ENCODE peak calls at places on chromosome 5, in seven cellular contexts. One of them, this sample, is unnamed.

GRCh38 chr5:90911169-90911568 is 352.6 kb downstream of the ADGRV1 start:
- DNase-seq in SK-N-DZ: no peak
- DNase-seq in NCI-H82: no peak
- DNase-seq in NCI-H748 treated with DMSO at 0.1 percent for 48 hours: peak
- DNase-seq in fibroblast of pulmonary artery: no peak
- DNase-seq in posterior vena cava: no peak
- DNase-seq in kidney epithelial cell: no peak
- DNase-seq in this sample: no peak

GRCh38 chr5:5968981-5969380 is 409.4 kb downstream of the MED10 start:
- DNase-seq in SK-N-DZ: no peak
- DNase-seq in NCI-H82: no peak
- DNase-seq in NCI-H748 treated with DMSO at 0.1 percent for 48 hours: no peak
- DNase-seq in fibroblast of pulmonary artery: no peak
- DNase-seq in posterior vena cava: no peak
- DNase-seq in kidney epithelial cell: no peak
- DNase-seq in this sample: no peak

GRCh38 chr5:173761182-173761521 is 127.0 kb upstream of the CPEB4 start:
- DNase-seq in SK-N-DZ: no peak
- DNase-seq in NCI-H82: no peak
- DNase-seq in NCI-H748 treated with DMSO at 0.1 percent for 48 hours: no peak
- DNase-seq in fibroblast of pulmonary artery: no peak
- DNase-seq in posterior vena cava: no peak
- DNase-seq in kidney epithelial cell: no peak
- DNase-seq in this sample: no peak

GRCh38 chr5:58273705-58274104 is 186.2 kb downstream of the PLK2 start:
- DNase-seq in SK-N-DZ: no peak
- DNase-seq in NCI-H82: peak
- DNase-seq in NCI-H748 treated with DMSO at 0.1 percent for 48 hours: no peak
- DNase-seq in fibroblast of pulmonary artery: peak
- DNase-seq in posterior vena cava: no peak
- DNase-seq in kidney epithelial cell: no peak
- DNase-seq in this sample: no peak

GRCh38 chr5:102959055-102959454 is 160.9 kb downstream of the GIN1 start:
- DNase-seq in SK-N-DZ: no peak
- DNase-seq in NCI-H82: no peak
- DNase-seq in NCI-H748 treated with DMSO at 0.1 percent for 48 hours: no peak
- DNase-seq in fibroblast of pulmonary artery: peak
- DNase-seq in posterior vena cava: no peak
- DNase-seq in kidney epithelial cell: peak
- DNase-seq in this sample: no peak

GRCh38 chr5:41794478-41794877 is 75.7 kb downstream of the OXCT1 start:
- DNase-seq in SK-N-DZ: no peak
- DNase-seq in NCI-H82: no peak
- DNase-seq in NCI-H748 treated with DMSO at 0.1 percent for 48 hours: peak
- DNase-seq in fibroblast of pulmonary artery: peak
- DNase-seq in posterior vena cava: no peak
- DNase-seq in kidney epithelial cell: peak
- DNase-seq in this sample: no peak

GRCh38 chr5:6522337-6522736 is 73.7 kb downstream of the UBE2QL1 start:
- DNase-seq in SK-N-DZ: peak
- DNase-seq in NCI-H82: no peak
- DNase-seq in NCI-H748 treated with DMSO at 0.1 percent for 48 hours: no peak
- DNase-seq in fibroblast of pulmonary artery: no peak
- DNase-seq in posterior vena cava: no peak
- DNase-seq in kidney epithelial cell: no peak
- DNase-seq in this sample: no peak

GRCh38 chr5:15992918-15993317 is 186.7 kb downstream of the MARCHF11 start:
- DNase-seq in SK-N-DZ: no peak
- DNase-seq in NCI-H82: no peak
- DNase-seq in NCI-H748 treated with DMSO at 0.1 percent for 48 hours: no peak
- DNase-seq in fibroblast of pulmonary artery: peak
- DNase-seq in posterior vena cava: no peak
- DNase-seq in kidney epithelial cell: peak
- DNase-seq in this sample: no peak

GRCh38 chr5:114148253-114148652 is 213.6 kb upstream of the KCNN2 start:
- DNase-seq in SK-N-DZ: no peak
- DNase-seq in NCI-H82: no peak
- DNase-seq in NCI-H748 treated with DMSO at 0.1 percent for 48 hours: no peak
- DNase-seq in fibroblast of pulmonary artery: no peak
- DNase-seq in posterior vena cava: no peak
- DNase-seq in kidney epithelial cell: peak
- DNase-seq in this sample: no peak

This sample was measured in neural progenitor cell.